ENCODE peak calls at places on chromosome 22, in eight cellular contexts. S is neural progenitor cell; X is heart right ventricle; U is left ventricle myocardium inferior; R is effector memory CD4-positive, alpha-beta T cell; W is A549; J is CD4-positive, alpha-beta memory T cell; E is cardiac muscle cell. F is an unnamed sample.

GRCh38 chr22:33654173-33654890 is 265.9 kb downstream of the LARGE1 start:
- DNase-seq in S (no peak), X (no peak), U (no peak), R (no peak), W (no peak), J (no peak), E (no peak), F (no peak)

GRCh38 chr22:33996824-33997223 is 76.5 kb upstream of the LARGE1 start:
- DNase-seq in S (no peak), X (no peak), U (no peak), R (no peak), W (no peak), J (no peak), E (no peak), F (no peak)

GRCh38 chr22:25702046-25702445 is 39.9 kb upstream of the MYO18B start:
- DNase-seq in S (no peak), X (no peak), U (no peak), R (no peak), W (no peak), J (no peak), E (peak; percentile 51), F (no peak)

GRCh38 chr22:20918663-20919220 is 1.5 kb downstream of the CRKL start:
- DNase-seq in S (peak; percentile 14), X (no peak), U (no peak), R (no peak), W (peak; percentile 8), J (no peak), E (no peak), F (no peak)

GRCh38 chr22:39446239-39446721 is 10.5 kb upstream of the MGAT3 start:
- DNase-seq in S (peak; percentile 45), X (no peak), U (no peak), R (no peak), W (no peak), J (no peak), E (no peak), F (no peak)

GRCh38 chr22:32355760-32356159 is 1.9 kb upstream of the RFPL3 start:
- DNase-seq in S (peak; percentile 45), X (no peak), U (no peak), R (no peak), W (no peak), J (no peak), E (no peak), F (no peak)

GRCh38 chr22:39954584-39955055 is 5.6 kb upstream of the TMA7B start:
- DNase-seq in S (no peak), X (no peak), U (no peak), R (no peak), W (no peak), J (no peak), E (peak; percentile 96), F (no peak)

GRCh38 chr22:38027487-38027886 is 29.7 kb upstream of the PICK1 start:
- DNase-seq in S (no peak), X (no peak), U (no peak), R (no peak), W (no peak), J (no peak), E (no peak), F (no peak)

GRCh38 chr22:25960375-25960774 is 208.9 kb upstream of the SEZ6L start:
- DNase-seq in S (no peak), X (no peak), U (no peak), R (no peak), W (no peak), J (no peak), E (no peak), F (no peak)

GRCh38 chr22:27798526-27799333 is 2.8 kb downstream of the MN1 start:
- DNase-seq in S (peak; percentile 67), X (no peak), U (no peak), R (no peak), W (no peak), J (no peak), E (peak; percentile 59), F (no peak)

GRCh38 chr22:37824674-37825641 is 1.8 kb downstream of the GALR3 start:
- DNase-seq in S (peak; percentile 77), X (no peak), U (no peak), R (no peak), W (no peak), J (no peak), E (peak; percentile 40), F (no peak)

GRCh38 chr22:29152381-29153138 is 53.1 kb upstream of the EMID1 start:
- DNase-seq in S (peak; percentile 55), X (peak; percentile 47), U (peak; percentile 39), R (no peak), W (no peak), J (no peak), E (peak; percentile 49), F (no peak)

GRCh38 chr22:32308934-32309333 is 48.7 kb upstream of the RFPL3 start:
- DNase-seq in S (no peak), X (no peak), U (no peak), R (no peak), W (no peak), J (no peak), E (no peak), F (no peak)

GRCh38 chr22:36966851-36967535 is 52.3 kb downstream of the TST start:
- DNase-seq in S (no peak), X (no peak), U (no peak), R (no peak), W (no peak), J (no peak), E (peak; percentile 64), F (no peak)

GRCh38 chr22:38177926-38178604 is 3.6 kb downstream of the PLA2G6 start:
- DNase-seq in S (peak; percentile 67), X (no peak), U (peak; percentile 30), R (no peak), W (peak; percentile 74), J (no peak), E (peak; percentile 85), F (no peak)

GRCh38 chr22:39226353-39226752 is 18.4 kb downstream of the PDGFB start:
- DNase-seq in S (no peak), X (no peak), U (no peak), R (no peak), W (no peak), J (no peak), E (no peak), F (no peak)

GRCh38 chr22:27507935-27508504 is 293.5 kb downstream of the MN1 start:
- DNase-seq in S (no peak), X (no peak), U (no peak), R (no peak), W (no peak), J (no peak), E (no peak), F (peak; percentile 27)

GRCh38 chr22:20455709-20456063 is 18.1 kb upstream of the SCARF2 start:
- DNase-seq in S (no peak), X (no peak), U (no peak), R (no peak), W (no peak), J (no peak), E (no peak), F (no peak)

GRCh38 chr22:29004647-29005371 is 56.8 kb downstream of the C22orf31 start:
- DNase-seq in S (peak; percentile 94), X (peak; percentile 20), U (peak; percentile 43), R (no peak), W (no peak), J (no peak), E (no peak), F (no peak)

GRCh38 chr22:19800761-19801244 is 40.2 kb downstream of the TBX1 start:
- DNase-seq in S (peak; percentile 58), X (no peak), U (no peak), R (no peak), W (no peak), J (no peak), E (peak; percentile 30), F (no peak)

GRCh38 chr22:27906241-27906640 is 12.8 kb downstream of the PITPNB start:
- DNase-seq in S (no peak), X (no peak), U (no peak), R (no peak), W (no peak), J (no peak), E (peak; percentile 59), F (no peak)

GRCh38 chr22:32466496-32466895 is 2.2 kb upstream of the BPIFC start:
- DNase-seq in S (no peak), X (no peak), U (no peak), R (no peak), W (no peak), J (no peak), E (no peak), F (no peak)

GRCh38 chr22:30718938-30719337 is 24.3 kb downstream of the OSBP2 start:
- DNase-seq in S (no peak), X (no peak), U (no peak), R (no peak), W (no peak), J (no peak), E (no peak), F (no peak)

DNA sequence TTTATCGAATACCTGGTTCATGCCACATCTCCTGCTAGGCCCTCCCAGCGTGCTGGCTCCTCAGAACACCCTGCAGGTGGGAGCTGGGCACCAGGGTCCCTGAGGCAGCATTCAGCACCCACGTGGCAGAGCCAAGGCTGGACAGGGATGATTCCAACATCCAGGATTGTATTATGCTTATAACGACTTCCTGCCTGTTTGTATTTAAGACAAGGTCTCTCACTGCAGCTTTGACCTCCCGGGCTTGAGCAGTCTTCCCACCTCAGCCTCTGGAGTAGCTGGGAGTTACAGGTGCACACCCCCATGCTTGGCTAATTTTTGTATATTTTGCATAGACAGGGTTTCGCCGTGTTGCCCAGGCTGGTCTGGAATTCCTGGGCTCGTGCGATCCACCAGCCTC is 64.7 kb upstream of the WNT7B start:
- DNase-seq in S (no peak), X (no peak), U (no peak), R (no peak), W (no peak), J (no peak), E (no peak), F (no peak)
- H3K27ac ChIP-seq in S (no peak overlapping the region), X (peak overlapping the region; percentile 100), U (peak overlapping the region; percentile 100), R (no peak overlapping the region), W (no peak overlapping the region), J (no peak overlapping the region), E (no peak overlapping the region), F (peak overlapping the region; percentile 79)

GRCh38 chr22:17775781-17776470 is 1.7 kb upstream of the BID start:
- DNase-seq in S (no peak), X (no peak), U (no peak), R (no peak), W (no peak), J (peak; percentile 20), E (no peak), F (no peak)
- H3K27ac ChIP-seq in S (no peak overlapping the region), X (peak overlapping the region; percentile 57), U (no peak overlapping the region), R (peak overlapping the region; percentile 95), W (no peak overlapping the region), J (peak overlapping the region; percentile 57), E (no peak overlapping the region), F (no peak overlapping the region)

GRCh38 chr22:42214625-42215415 is 55.6 kb downstream of the TCF20 start:
- DNase-seq in S (peak; percentile 71), X (peak; percentile 59), U (peak; percentile 63), R (no peak), W (no peak), J (no peak), E (no peak), F (no peak)
- H3K27ac ChIP-seq in S (no peak overlapping the region), X (peak overlapping the region; percentile 41), U (peak overlapping the region; percentile 46), R (no peak overlapping the region), W (no peak overlapping the region), J (no peak overlapping the region), E (peak overlapping the region; percentile 28), F (no peak overlapping the region)

DNA sequence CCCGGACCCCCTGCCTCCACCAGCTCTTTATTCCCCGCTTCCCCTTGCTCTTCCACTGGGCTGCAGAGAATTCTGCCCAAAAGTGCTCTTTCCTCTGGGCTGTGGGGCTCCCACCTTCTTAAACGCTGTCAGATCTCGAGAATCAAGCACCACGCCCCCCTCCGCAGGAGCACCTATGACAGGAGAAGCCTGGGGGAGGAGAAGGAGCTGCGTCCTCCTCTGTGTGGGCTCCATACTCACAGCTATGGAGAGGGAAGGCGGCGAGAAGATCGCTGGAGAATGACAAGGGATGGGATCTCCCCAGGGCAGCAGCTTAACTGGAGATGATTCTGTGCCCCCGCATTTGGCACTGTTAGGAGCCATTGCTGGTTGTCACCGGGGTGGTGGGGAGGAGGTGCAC is 19.7 kb downstream of the SHISAL1 start:
- DNase-seq in S (no peak), X (no peak), U (no peak), R (no peak), W (no peak), J (no peak), E (no peak), F (no peak)
- H3K27ac ChIP-seq in S (no peak overlapping the region), X (no peak overlapping the region), U (no peak overlapping the region), R (no peak overlapping the region), W (no peak overlapping the region), J (no peak overlapping the region), E (no peak overlapping the region), F (no peak overlapping the region)